ENCODE peak calls at places on chromosomes 7 and 10, in seven cellular contexts. One of them, this sample, is unnamed.
A peak's percentile ranks its signal among the peaks of the same experiment; 100 is the strongest.

GRCh38 chr10:89503633-89504345 is 31.6 kb downstream of the SLC16A12 start:
- DNase-seq in CD8-positive, alpha-beta T cell: no peak
- DNase-seq in stomach: no peak
- DNase-seq in HCT116: no peak
- DNase-seq in cardiac muscle cell: no peak
- DNase-seq in spleen: no peak
- DNase-seq in body of pancreas: no peak
- DNase-seq in this sample: no peak

GRCh38 chr10:129498680-129499079 is 31.6 kb downstream of the MGMT start:
- DNase-seq in body of pancreas: no peak
- DNase-seq in CD8-positive, alpha-beta T cell: no peak
- DNase-seq in cardiac muscle cell: no peak
- DNase-seq in spleen: no peak
- DNase-seq in stomach: no peak
- DNase-seq in HCT116: no peak
- DNase-seq in this sample: no peak

GRCh38 chr7:82428186-82428961 is 15.2 kb downstream of the CACNA2D1 start:
- DNase-seq in CD8-positive, alpha-beta T cell: no peak
- DNase-seq in stomach: no peak
- DNase-seq in body of pancreas: no peak
- DNase-seq in cardiac muscle cell: no peak
- DNase-seq in spleen: no peak
- DNase-seq in HCT116: no peak
- DNase-seq in this sample: no peak

GRCh38 chr7:128841961-128842673 is 11.9 kb downstream of the FLNC start:
- DNase-seq in spleen: no peak
- DNase-seq in cardiac muscle cell: peak; percentile 67
- DNase-seq in stomach: peak; percentile 53
- DNase-seq in body of pancreas: peak; percentile 37
- DNase-seq in HCT116: no peak
- DNase-seq in CD8-positive, alpha-beta T cell: no peak
- DNase-seq in this sample: peak; percentile 51

GRCh38 chr10:28171468-28172235 is 131.2 kb downstream of the MPP7 start:
- DNase-seq in body of pancreas: no peak
- DNase-seq in spleen: no peak
- DNase-seq in CD8-positive, alpha-beta T cell: no peak
- DNase-seq in stomach: no peak
- DNase-seq in cardiac muscle cell: no peak
- DNase-seq in HCT116: no peak
- DNase-seq in this sample: no peak

GRCh38 chr7:2646680-2647571 is 15.1 kb downstream of the TTYH3 start:
- DNase-seq in cardiac muscle cell: no peak
- DNase-seq in stomach: no peak
- DNase-seq in spleen: no peak
- DNase-seq in CD8-positive, alpha-beta T cell: no peak
- DNase-seq in body of pancreas: no peak
- DNase-seq in HCT116: peak; percentile 34
- DNase-seq in this sample: no peak

GRCh38 chr7:106644999-106645398 is 16.0 kb downstream of the CCDC71L start:
- DNase-seq in body of pancreas: peak; percentile 10
- DNase-seq in stomach: no peak
- DNase-seq in CD8-positive, alpha-beta T cell: no peak
- DNase-seq in spleen: no peak
- DNase-seq in HCT116: no peak
- DNase-seq in cardiac muscle cell: no peak
- DNase-seq in this sample: no peak

GRCh38 chr10:108327706-108328105 is 1163.2 kb upstream of the SORCS1 start:
- DNase-seq in body of pancreas: no peak
- DNase-seq in CD8-positive, alpha-beta T cell: no peak
- DNase-seq in stomach: no peak
- DNase-seq in HCT116: no peak
- DNase-seq in spleen: no peak
- DNase-seq in cardiac muscle cell: no peak
- DNase-seq in this sample: no peak

GRCh38 chr10:20966426-20966825 is 69.3 kb upstream of the NEBL start:
- DNase-seq in HCT116: no peak
- DNase-seq in spleen: no peak
- DNase-seq in cardiac muscle cell: no peak
- DNase-seq in stomach: no peak
- DNase-seq in CD8-positive, alpha-beta T cell: no peak
- DNase-seq in body of pancreas: no peak
- DNase-seq in this sample: no peak

GRCh38 chr10:48613015-48613414 is 8.1 kb upstream of the ARHGAP22 start:
- DNase-seq in CD8-positive, alpha-beta T cell: no peak
- DNase-seq in cardiac muscle cell: no peak
- DNase-seq in body of pancreas: no peak
- DNase-seq in spleen: no peak
- DNase-seq in stomach: no peak
- DNase-seq in HCT116: no peak
- DNase-seq in this sample: no peak

GRCh38 chr10:129495697-129496096 is 28.7 kb downstream of the MGMT start:
- DNase-seq in body of pancreas: no peak
- DNase-seq in cardiac muscle cell: peak; percentile 19
- DNase-seq in spleen: no peak
- DNase-seq in stomach: no peak
- DNase-seq in CD8-positive, alpha-beta T cell: no peak
- DNase-seq in HCT116: no peak
- DNase-seq in this sample: no peak

GRCh38 chr10:13560597-13560996 is 26.2 kb upstream of the PRPF18 start:
- DNase-seq in cardiac muscle cell: no peak
- DNase-seq in HCT116: no peak
- DNase-seq in CD8-positive, alpha-beta T cell: no peak
- DNase-seq in stomach: no peak
- DNase-seq in spleen: no peak
- DNase-seq in body of pancreas: no peak
- DNase-seq in this sample: no peak

GRCh38 chr7:2082357-2083038 is 150.2 kb downstream of the MAD1L1 start:
- DNase-seq in spleen: no peak
- DNase-seq in stomach: no peak
- DNase-seq in HCT116: no peak
- DNase-seq in body of pancreas: peak; percentile 30
- DNase-seq in cardiac muscle cell: peak; percentile 72
- DNase-seq in CD8-positive, alpha-beta T cell: no peak
- DNase-seq in this sample: no peak

GRCh38 chr10:123562811-123563580 is 103.2 kb upstream of the GPR26 start:
- DNase-seq in stomach: no peak
- DNase-seq in body of pancreas: no peak
- DNase-seq in CD8-positive, alpha-beta T cell: no peak
- DNase-seq in spleen: no peak
- DNase-seq in HCT116: no peak
- DNase-seq in cardiac muscle cell: no peak
- DNase-seq in this sample: no peak

GRCh38 chr10:113019692-113020424 is 69.8 kb downstream of the TCF7L2 start:
- DNase-seq in spleen: no peak
- DNase-seq in HCT116: no peak
- DNase-seq in CD8-positive, alpha-beta T cell: no peak
- DNase-seq in cardiac muscle cell: peak; percentile 40
- DNase-seq in body of pancreas: peak; percentile 23
- DNase-seq in stomach: no peak
- DNase-seq in this sample: no peak

GRCh38 chr7:3415730-3416366 is 114.8 kb downstream of the SDK1 start:
- DNase-seq in body of pancreas: no peak
- DNase-seq in HCT116: no peak
- DNase-seq in cardiac muscle cell: no peak
- DNase-seq in CD8-positive, alpha-beta T cell: no peak
- DNase-seq in stomach: no peak
- DNase-seq in spleen: no peak
- DNase-seq in this sample: no peak

GRCh38 chr10:17586741-17587720 is 30.1 kb downstream of the HACD1 start:
- DNase-seq in spleen: no peak
- DNase-seq in HCT116: no peak
- DNase-seq in stomach: no peak
- DNase-seq in body of pancreas: no peak
- DNase-seq in CD8-positive, alpha-beta T cell: no peak
- DNase-seq in cardiac muscle cell: peak; percentile 4
- DNase-seq in this sample: no peak

DNA sequence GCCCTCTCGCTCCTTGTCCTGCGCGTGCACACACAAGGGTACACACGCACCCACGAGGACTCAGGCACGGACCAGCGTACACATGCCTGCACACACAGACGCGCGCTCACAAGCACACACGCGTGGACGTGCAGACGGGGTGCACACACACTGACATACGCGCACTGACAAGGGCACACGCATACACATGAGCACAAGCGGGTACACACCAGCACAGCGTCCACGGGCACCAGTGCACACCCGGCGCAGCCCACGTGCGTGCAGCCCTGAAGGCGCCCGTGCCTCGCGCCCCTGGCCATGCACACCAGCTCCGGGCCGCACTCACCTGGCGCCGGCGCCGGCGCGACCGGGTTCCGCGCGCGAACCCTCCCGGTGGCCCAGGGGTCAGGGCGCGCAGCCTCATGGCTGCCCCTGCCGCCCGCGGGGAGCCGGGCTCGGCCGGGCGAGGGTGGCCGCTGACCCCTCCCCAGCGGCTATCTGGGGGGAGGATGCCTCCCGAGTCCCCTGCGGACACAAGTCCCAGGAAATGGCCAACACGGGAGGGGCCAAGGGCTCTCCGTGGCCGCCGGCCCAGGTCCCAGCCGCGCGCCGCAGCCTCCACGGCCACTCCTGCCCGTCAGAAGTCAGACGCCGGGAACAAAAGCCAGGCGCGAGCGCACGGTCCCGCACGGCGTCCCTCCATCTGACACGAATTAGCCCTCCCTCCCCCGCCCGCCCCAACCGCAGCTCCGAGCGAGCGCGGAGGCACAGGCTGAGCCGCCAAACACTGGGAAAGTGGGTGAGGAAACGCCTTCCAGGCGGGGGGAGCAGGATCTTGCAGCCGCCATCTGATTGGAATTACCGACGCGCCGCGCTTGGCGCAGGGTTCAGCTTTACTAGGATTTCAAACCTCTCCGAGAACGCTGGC is 45.0 kb downstream of the TNS3 start:
- DNase-seq in stomach: peak; percentile 59
- DNase-seq in cardiac muscle cell: peak; percentile 20
- DNase-seq in body of pancreas: peak; percentile 57
- DNase-seq in CD8-positive, alpha-beta T cell: no peak
- DNase-seq in spleen: peak; percentile 74
- DNase-seq in HCT116: no peak
- DNase-seq in this sample: no peak
- H3K4me1 ChIP-seq in stomach: peaks cover 57% of the 10 kb centered on the region
- H3K4me1 ChIP-seq in cardiac muscle cell: no peaks in the 10 kb centered on the region
- H3K4me1 ChIP-seq in body of pancreas: peaks cover 23% of the 10 kb centered on the region
- H3K4me1 ChIP-seq in CD8-positive, alpha-beta T cell: no peaks in the 10 kb centered on the region
- H3K4me1 ChIP-seq in spleen: peaks cover 73% of the 10 kb centered on the region
- H3K4me1 ChIP-seq in HCT116: peaks cover 17% of the 10 kb centered on the region
- H3K4me1 ChIP-seq in this sample: no peaks in the 10 kb centered on the region

GRCh38 chr10:128061306-128062300 is 64.6 kb downstream of the MKI67 start:
- DNase-seq in CD8-positive, alpha-beta T cell: no peak
- DNase-seq in spleen: peak; percentile 75
- DNase-seq in stomach: no peak
- DNase-seq in body of pancreas: no peak
- DNase-seq in cardiac muscle cell: no peak
- DNase-seq in HCT116: no peak
- DNase-seq in this sample: no peak
- H3K4me3 ChIP-seq in CD8-positive, alpha-beta T cell: no peak overlapping the region
- H3K4me3 ChIP-seq in spleen: no peak overlapping the region
- H3K4me3 ChIP-seq in stomach: no peak overlapping the region
- H3K4me3 ChIP-seq in body of pancreas: no peak overlapping the region
- H3K4me3 ChIP-seq in cardiac muscle cell: no peak overlapping the region
- H3K4me3 ChIP-seq in HCT116: no peak overlapping the region
- H3K4me3 ChIP-seq in this sample: peak overlapping the region; percentile 54

GRCh38 chr10:71394926-71395562 is 1.7 kb upstream of the CDH23 start:
- DNase-seq in spleen: no peak
- DNase-seq in body of pancreas: no peak
- DNase-seq in HCT116: no peak
- DNase-seq in CD8-positive, alpha-beta T cell: no peak
- DNase-seq in stomach: no peak
- DNase-seq in cardiac muscle cell: no peak
- DNase-seq in this sample: no peak
- H3K27me3 ChIP-seq in spleen: peaks cover 19% of the 10 kb centered on the region
- H3K27me3 ChIP-seq in body of pancreas: no peaks in the 10 kb centered on the region
- H3K27me3 ChIP-seq in HCT116: no peaks in the 10 kb centered on the region
- H3K27me3 ChIP-seq in CD8-positive, alpha-beta T cell: peaks cover 18% of the 10 kb centered on the region
- H3K27me3 ChIP-seq in stomach: peaks cover 5% of the 10 kb centered on the region
- H3K27me3 ChIP-seq in cardiac muscle cell: peaks cover 66% of the 10 kb centered on the region
- H3K27me3 ChIP-seq in this sample: peaks cover 35% of the 10 kb centered on the region

GRCh38 chr7:47807126-47807525 is 141.1 kb downstream of the PKD1L1 start:
- DNase-seq in cardiac muscle cell: no peak
- DNase-seq in stomach: no peak
- DNase-seq in CD8-positive, alpha-beta T cell: no peak
- DNase-seq in spleen: no peak
- DNase-seq in body of pancreas: peak; percentile 11
- DNase-seq in HCT116: no peak
- DNase-seq in this sample: no peak
- H3K4me1 ChIP-seq in cardiac muscle cell: no peaks in the 10 kb centered on the region
- H3K4me1 ChIP-seq in stomach: peaks cover 15% of the 10 kb centered on the region
- H3K4me1 ChIP-seq in CD8-positive, alpha-beta T cell: no peaks in the 10 kb centered on the region
- H3K4me1 ChIP-seq in spleen: peaks cover 48% of the 10 kb centered on the region
- H3K4me1 ChIP-seq in body of pancreas: peaks cover 36% of the 10 kb centered on the region
- H3K4me1 ChIP-seq in HCT116: peaks cover 11% of the 10 kb centered on the region
- H3K4me1 ChIP-seq in this sample: no peaks in the 10 kb centered on the region

GRCh38 chr10:8044908-8045727 is 9.4 kb upstream of the GATA3 start:
- DNase-seq in body of pancreas: no peak
- DNase-seq in stomach: no peak
- DNase-seq in CD8-positive, alpha-beta T cell: no peak
- DNase-seq in cardiac muscle cell: no peak
- DNase-seq in spleen: no peak
- DNase-seq in HCT116: no peak
- DNase-seq in this sample: no peak

GRCh38 chr10:8044331-8044907 is 10.1 kb upstream of the GATA3 start:
- DNase-seq in stomach: no peak
- DNase-seq in HCT116: no peak
- DNase-seq in cardiac muscle cell: no peak
- DNase-seq in spleen: no peak
- DNase-seq in body of pancreas: no peak
- DNase-seq in CD8-positive, alpha-beta T cell: no peak
- DNase-seq in this sample: peak; percentile 18

GRCh38 chr10:8042864-8043568 is 11.5 kb upstream of the GATA3 start:
- DNase-seq in body of pancreas: no peak
- DNase-seq in CD8-positive, alpha-beta T cell: no peak
- DNase-seq in HCT116: no peak
- DNase-seq in cardiac muscle cell: no peak
- DNase-seq in stomach: no peak
- DNase-seq in spleen: no peak
- DNase-seq in this sample: no peak

GRCh38 chr10:8042032-8042863 is 12.2 kb upstream of the GATA3 start:
- DNase-seq in HCT116: no peak
- DNase-seq in CD8-positive, alpha-beta T cell: no peak
- DNase-seq in cardiac muscle cell: no peak
- DNase-seq in body of pancreas: no peak
- DNase-seq in stomach: no peak
- DNase-seq in spleen: no peak
- DNase-seq in this sample: no peak

GRCh38 chr10:8043569-8044306 is 10.8 kb upstream of the GATA3 start:
- DNase-seq in HCT116: no peak
- DNase-seq in CD8-positive, alpha-beta T cell: no peak
- DNase-seq in cardiac muscle cell: no peak
- DNase-seq in stomach: no peak
- DNase-seq in body of pancreas: no peak
- DNase-seq in spleen: no peak
- DNase-seq in this sample: no peak
- H3K4me3 ChIP-seq in HCT116: no peak overlapping the region
- H3K4me3 ChIP-seq in CD8-positive, alpha-beta T cell: no peak overlapping the region
- H3K4me3 ChIP-seq in cardiac muscle cell: no peak overlapping the region
- H3K4me3 ChIP-seq in stomach: no peak overlapping the region
- H3K4me3 ChIP-seq in body of pancreas: no peak overlapping the region
- H3K4me3 ChIP-seq in spleen: no peak overlapping the region
- H3K4me3 ChIP-seq in this sample: no peak overlapping the region

GRCh38 chr7:27165089-27165654 is at the start of gene HOXA9:
- DNase-seq in spleen: peak; percentile 87
- DNase-seq in HCT116: peak; percentile 94
- DNase-seq in CD8-positive, alpha-beta T cell: no peak
- DNase-seq in stomach: no peak
- DNase-seq in cardiac muscle cell: no peak
- DNase-seq in body of pancreas: peak; percentile 43
- DNase-seq in this sample: peak; percentile 24
- H3K27me3 ChIP-seq in spleen: peaks cover 83% of the 10 kb centered on the region
- H3K27me3 ChIP-seq in HCT116: no peaks in the 10 kb centered on the region
- H3K27me3 ChIP-seq in CD8-positive, alpha-beta T cell: peaks cover 67% of the 10 kb centered on the region
- H3K27me3 ChIP-seq in stomach: peaks cover 54% of the 10 kb centered on the region
- H3K27me3 ChIP-seq in cardiac muscle cell: peaks cover 100% of the 10 kb centered on the region
- H3K27me3 ChIP-seq in body of pancreas: peaks cover 68% of the 10 kb centered on the region
- H3K27me3 ChIP-seq in this sample: peaks cover 80% of the 10 kb centered on the region

This sample was measured in CD4-positive, alpha-beta memory T cell.